ENCODE peak calls at places on chromosome 19, in nine cellular contexts. One of them, this sample, is unnamed.

GRCh38 chr19:13079542-13079986 is 23.1 kb downstream of the LYL1 start:
- DNase-seq in GM12878: no peak
- DNase-seq in body of pancreas: no peak
- DNase-seq in activated CD4-positive, alpha-beta T cell treated with anti-CD3 and anti-CD28 coated beads for 48 hours: no peak
- DNase-seq in pulmonary artery endothelial cell: no peak
- DNase-seq in omental fat pad: no peak
- DNase-seq in ureter: peak
- DNase-seq in activated CD8-positive, alpha-beta memory T cell treated with anti-CD3 and anti-CD28 coated beads for 4 hours: no peak
- DNase-seq in activated CD4-positive, CD25-positive, alpha-beta regulatory T cell treated with anti-CD3 and anti-CD28 coated beads, Interleukin-2, amount 50 U/mL, for 72 hours: no peak
- DNase-seq in this sample: no peak

GRCh38 chr19:6465663-6466062 is 1.6 kb downstream of the CRB3 start:
- DNase-seq in omental fat pad: no peak
- DNase-seq in activated CD8-positive, alpha-beta memory T cell treated with anti-CD3 and anti-CD28 coated beads for 4 hours: no peak
- DNase-seq in ureter: no peak
- DNase-seq in GM12878: no peak
- DNase-seq in activated CD4-positive, CD25-positive, alpha-beta regulatory T cell treated with anti-CD3 and anti-CD28 coated beads, Interleukin-2, amount 50 U/mL, for 72 hours: no peak
- DNase-seq in pulmonary artery endothelial cell: no peak
- DNase-seq in body of pancreas: no peak
- DNase-seq in activated CD4-positive, alpha-beta T cell treated with anti-CD3 and anti-CD28 coated beads for 48 hours: no peak
- DNase-seq in this sample: no peak

GRCh38 chr19:30428281-30428680 is 56.1 kb downstream of the ZNF536 start:
- DNase-seq in GM12878: no peak
- DNase-seq in body of pancreas: no peak
- DNase-seq in activated CD8-positive, alpha-beta memory T cell treated with anti-CD3 and anti-CD28 coated beads for 4 hours: no peak
- DNase-seq in activated CD4-positive, CD25-positive, alpha-beta regulatory T cell treated with anti-CD3 and anti-CD28 coated beads, Interleukin-2, amount 50 U/mL, for 72 hours: no peak
- DNase-seq in ureter: peak
- DNase-seq in omental fat pad: no peak
- DNase-seq in activated CD4-positive, alpha-beta T cell treated with anti-CD3 and anti-CD28 coated beads for 48 hours: no peak
- DNase-seq in pulmonary artery endothelial cell: no peak
- DNase-seq in this sample: no peak

GRCh38 chr19:50899549-50899948 is 11.6 kb downstream of the KLK4 start:
- DNase-seq in activated CD4-positive, CD25-positive, alpha-beta regulatory T cell treated with anti-CD3 and anti-CD28 coated beads, Interleukin-2, amount 50 U/mL, for 72 hours: no peak
- DNase-seq in GM12878: no peak
- DNase-seq in omental fat pad: no peak
- DNase-seq in activated CD8-positive, alpha-beta memory T cell treated with anti-CD3 and anti-CD28 coated beads for 4 hours: no peak
- DNase-seq in ureter: no peak
- DNase-seq in body of pancreas: no peak
- DNase-seq in pulmonary artery endothelial cell: no peak
- DNase-seq in activated CD4-positive, alpha-beta T cell treated with anti-CD3 and anti-CD28 coated beads for 48 hours: no peak
- DNase-seq in this sample: no peak

GRCh38 chr19:42529248-42529764 is 1.0 kb upstream of the CEACAM1 start:
- DNase-seq in activated CD4-positive, CD25-positive, alpha-beta regulatory T cell treated with anti-CD3 and anti-CD28 coated beads, Interleukin-2, amount 50 U/mL, for 72 hours: peak
- DNase-seq in body of pancreas: peak
- DNase-seq in activated CD4-positive, alpha-beta T cell treated with anti-CD3 and anti-CD28 coated beads for 48 hours: peak
- DNase-seq in activated CD8-positive, alpha-beta memory T cell treated with anti-CD3 and anti-CD28 coated beads for 4 hours: peak
- DNase-seq in ureter: peak
- DNase-seq in GM12878: no peak
- DNase-seq in pulmonary artery endothelial cell: peak
- DNase-seq in omental fat pad: peak
- DNase-seq in this sample: peak

GRCh38 chr19:1860821-1861598 is 2.4 kb downstream of the KLF16 start:
- DNase-seq in pulmonary artery endothelial cell: no peak
- DNase-seq in GM12878: no peak
- DNase-seq in ureter: no peak
- DNase-seq in omental fat pad: no peak
- DNase-seq in activated CD8-positive, alpha-beta memory T cell treated with anti-CD3 and anti-CD28 coated beads for 4 hours: no peak
- DNase-seq in body of pancreas: peak
- DNase-seq in activated CD4-positive, alpha-beta T cell treated with anti-CD3 and anti-CD28 coated beads for 48 hours: no peak
- DNase-seq in activated CD4-positive, CD25-positive, alpha-beta regulatory T cell treated with anti-CD3 and anti-CD28 coated beads, Interleukin-2, amount 50 U/mL, for 72 hours: no peak
- DNase-seq in this sample: no peak

GRCh38 chr19:29128203-29128602 is 84.7 kb downstream of the UQCRFS1 start:
- DNase-seq in activated CD4-positive, CD25-positive, alpha-beta regulatory T cell treated with anti-CD3 and anti-CD28 coated beads, Interleukin-2, amount 50 U/mL, for 72 hours: no peak
- DNase-seq in omental fat pad: no peak
- DNase-seq in body of pancreas: no peak
- DNase-seq in GM12878: no peak
- DNase-seq in ureter: no peak
- DNase-seq in activated CD8-positive, alpha-beta memory T cell treated with anti-CD3 and anti-CD28 coated beads for 4 hours: no peak
- DNase-seq in pulmonary artery endothelial cell: no peak
- DNase-seq in activated CD4-positive, alpha-beta T cell treated with anti-CD3 and anti-CD28 coated beads for 48 hours: no peak
- DNase-seq in this sample: no peak

GRCh38 chr19:6467384-6467783 is 3.3 kb downstream of the CRB3 start:
- DNase-seq in omental fat pad: no peak
- DNase-seq in pulmonary artery endothelial cell: no peak
- DNase-seq in activated CD4-positive, CD25-positive, alpha-beta regulatory T cell treated with anti-CD3 and anti-CD28 coated beads, Interleukin-2, amount 50 U/mL, for 72 hours: no peak
- DNase-seq in body of pancreas: no peak
- DNase-seq in GM12878: no peak
- DNase-seq in activated CD8-positive, alpha-beta memory T cell treated with anti-CD3 and anti-CD28 coated beads for 4 hours: no peak
- DNase-seq in ureter: no peak
- DNase-seq in activated CD4-positive, alpha-beta T cell treated with anti-CD3 and anti-CD28 coated beads for 48 hours: no peak
- DNase-seq in this sample: no peak

GRCh38 chr19:18062043-18062442 is 24.7 kb downstream of the IL12RB1 start:
- DNase-seq in omental fat pad: no peak
- DNase-seq in GM12878: no peak
- DNase-seq in ureter: no peak
- DNase-seq in activated CD8-positive, alpha-beta memory T cell treated with anti-CD3 and anti-CD28 coated beads for 4 hours: no peak
- DNase-seq in activated CD4-positive, alpha-beta T cell treated with anti-CD3 and anti-CD28 coated beads for 48 hours: no peak
- DNase-seq in body of pancreas: no peak
- DNase-seq in activated CD4-positive, CD25-positive, alpha-beta regulatory T cell treated with anti-CD3 and anti-CD28 coated beads, Interleukin-2, amount 50 U/mL, for 72 hours: no peak
- DNase-seq in pulmonary artery endothelial cell: no peak
- DNase-seq in this sample: no peak

This sample was measured in lung.